ENCODE peak calls at places on chromosome 4, in six cellular contexts. One of them, this sample, is unnamed. For H3K4me1, the result is how much of the 10 kb centered on the place peaks cover.

GRCh38 chr4:138832563-138832962 is 183.0 kb upstream of the NOCT start:
- DNase-seq in uterus: no peak
- DNase-seq in A549: no peak
- DNase-seq in Peyer's patch: no peak
- DNase-seq in tibial nerve: no peak
- DNase-seq in transverse colon: no peak
- DNase-seq in this sample: no peak

GRCh38 chr4:80043534-80043933 is 29.5 kb downstream of the ANTXR2 start:
- DNase-seq in uterus: no peak
- DNase-seq in A549: no peak
- DNase-seq in Peyer's patch: no peak
- DNase-seq in tibial nerve: no peak
- DNase-seq in transverse colon: no peak
- DNase-seq in this sample: peak

GRCh38 chr4:171130126-171130801 is 682.9 kb upstream of the GALNTL6 start:
- DNase-seq in uterus: no peak
- DNase-seq in A549: no peak
- DNase-seq in Peyer's patch: no peak
- DNase-seq in tibial nerve: no peak
- DNase-seq in transverse colon: no peak
- DNase-seq in this sample: no peak

GRCh38 chr4:174418640-174419039 is 103.6 kb downstream of the HPGD start:
- DNase-seq in uterus: no peak
- DNase-seq in A549: no peak
- DNase-seq in Peyer's patch: no peak
- DNase-seq in tibial nerve: no peak
- DNase-seq in transverse colon: no peak
- DNase-seq in this sample: no peak

GRCh38 chr4:109947457-109947856 is 34.8 kb downstream of the EGF start:
- DNase-seq in uterus: no peak
- DNase-seq in A549: peak
- DNase-seq in Peyer's patch: no peak
- DNase-seq in tibial nerve: no peak
- DNase-seq in transverse colon: no peak
- DNase-seq in this sample: no peak

GRCh38 chr4:121155893-121156292 is 8.2 kb downstream of the TNIP3 start:
- DNase-seq in uterus: no peak
- DNase-seq in A549: peak
- DNase-seq in Peyer's patch: no peak
- DNase-seq in tibial nerve: no peak
- DNase-seq in transverse colon: no peak
- DNase-seq in this sample: no peak

GRCh38 chr4:157574606-157575005 is 354.1 kb downstream of the GRIA2 start:
- DNase-seq in uterus: no peak
- DNase-seq in A549: no peak
- DNase-seq in Peyer's patch: no peak
- DNase-seq in tibial nerve: no peak
- DNase-seq in transverse colon: no peak
- DNase-seq in this sample: no peak

GRCh38 chr4:130233377-130234047 is 1137.6 kb downstream of the C4orf33 start:
- DNase-seq in uterus: no peak
- DNase-seq in A549: no peak
- DNase-seq in Peyer's patch: no peak
- DNase-seq in tibial nerve: no peak
- DNase-seq in transverse colon: no peak
- DNase-seq in this sample: no peak

GRCh38 chr4:73740353-73740778 is at the start of gene CXCL8:
- DNase-seq in uterus: no peak
- DNase-seq in A549: peak
- DNase-seq in Peyer's patch: no peak
- DNase-seq in tibial nerve: peak
- DNase-seq in transverse colon: peak
- DNase-seq in this sample: peak

GRCh38 chr4:1608196-1608820 is 75.8 kb downstream of the FAM53A start:
- DNase-seq in uterus: no peak
- DNase-seq in A549: no peak
- DNase-seq in Peyer's patch: no peak
- DNase-seq in tibial nerve: no peak
- DNase-seq in transverse colon: no peak
- DNase-seq in this sample: no peak

GRCh38 chr4:106062452-106062875 is 167.2 kb downstream of the NPNT start:
- DNase-seq in uterus: no peak
- DNase-seq in A549: peak
- DNase-seq in Peyer's patch: no peak
- DNase-seq in tibial nerve: no peak
- DNase-seq in transverse colon: no peak
- DNase-seq in this sample: no peak

GRCh38 chr4:74658114-74658513 is 136.2 kb downstream of the BTC start:
- DNase-seq in uterus: no peak
- DNase-seq in A549: no peak
- DNase-seq in Peyer's patch: no peak
- DNase-seq in tibial nerve: no peak
- DNase-seq in transverse colon: no peak
- DNase-seq in this sample: no peak

GRCh38 chr4:68872442-68873217 is 56.8 kb downstream of the UGT2B10 start:
- DNase-seq in uterus: no peak
- DNase-seq in A549: no peak
- DNase-seq in Peyer's patch: no peak
- DNase-seq in tibial nerve: no peak
- DNase-seq in transverse colon: no peak
- DNase-seq in this sample: no peak

GRCh38 chr4:92658318-92658717 is 354.6 kb downstream of the GRID2 start:
- DNase-seq in uterus: no peak
- DNase-seq in A549: no peak
- DNase-seq in Peyer's patch: no peak
- DNase-seq in tibial nerve: no peak
- DNase-seq in transverse colon: no peak
- DNase-seq in this sample: no peak

GRCh38 chr4:29278580-29278979 is 1441.6 kb upstream of the PCDH7 start:
- DNase-seq in uterus: no peak
- DNase-seq in A549: no peak
- DNase-seq in Peyer's patch: no peak
- DNase-seq in tibial nerve: no peak
- DNase-seq in transverse colon: no peak
- DNase-seq in this sample: no peak

GRCh38 chr4:68864438-68865177 is 48.8 kb downstream of the UGT2B10 start:
- DNase-seq in uterus: no peak
- DNase-seq in A549: peak
- DNase-seq in Peyer's patch: peak
- DNase-seq in tibial nerve: no peak
- DNase-seq in transverse colon: peak
- DNase-seq in this sample: no peak

GRCh38 chr4:61204353-61204752 is 4.2 kb downstream of the ADGRL3 start:
- DNase-seq in uterus: no peak
- DNase-seq in A549: no peak
- DNase-seq in Peyer's patch: no peak
- DNase-seq in tibial nerve: no peak
- DNase-seq in transverse colon: no peak
- DNase-seq in this sample: no peak

GRCh38 chr4:127219247-127219646 is 413.5 kb upstream of the INTU start:
- DNase-seq in uterus: no peak
- DNase-seq in A549: no peak
- DNase-seq in Peyer's patch: no peak
- DNase-seq in tibial nerve: no peak
- DNase-seq in transverse colon: no peak
- DNase-seq in this sample: no peak

GRCh38 chr4:77045490-77045889 is 30.3 kb downstream of the CCNI start:
- DNase-seq in uterus: no peak
- DNase-seq in A549: peak
- DNase-seq in Peyer's patch: no peak
- DNase-seq in tibial nerve: no peak
- DNase-seq in transverse colon: no peak
- DNase-seq in this sample: no peak

GRCh38 chr4:1872918-1873269 is 1.7 kb downstream of the NSD2 start:
- DNase-seq in uterus: no peak
- DNase-seq in A549: no peak
- DNase-seq in Peyer's patch: no peak
- DNase-seq in tibial nerve: no peak
- DNase-seq in transverse colon: no peak
- DNase-seq in this sample: no peak

GRCh38 chr4:42718336-42718735 is 61.4 kb upstream of the ATP8A1 start:
- DNase-seq in uterus: no peak
- DNase-seq in A549: no peak
- DNase-seq in Peyer's patch: no peak
- DNase-seq in tibial nerve: no peak
- DNase-seq in transverse colon: no peak
- DNase-seq in this sample: no peak

GRCh38 chr4:42715807-42716482 is 59.0 kb upstream of the ATP8A1 start:
- DNase-seq in uterus: no peak
- DNase-seq in A549: no peak
- DNase-seq in Peyer's patch: no peak
- DNase-seq in tibial nerve: no peak
- DNase-seq in transverse colon: no peak
- DNase-seq in this sample: no peak

GRCh38 chr4:42720514-42720913 is 63.6 kb upstream of the ATP8A1 start:
- DNase-seq in uterus: no peak
- DNase-seq in A549: no peak
- DNase-seq in Peyer's patch: no peak
- DNase-seq in tibial nerve: no peak
- DNase-seq in transverse colon: no peak
- DNase-seq in this sample: no peak

GRCh38 chr4:42719257-42719656 is 62.4 kb upstream of the ATP8A1 start:
- DNase-seq in uterus: no peak
- DNase-seq in A549: no peak
- DNase-seq in Peyer's patch: no peak
- DNase-seq in tibial nerve: no peak
- DNase-seq in transverse colon: no peak
- DNase-seq in this sample: no peak

GRCh38 chr4:42716996-42717395 is 60.1 kb upstream of the ATP8A1 start:
- DNase-seq in uterus: no peak
- DNase-seq in A549: no peak
- DNase-seq in Peyer's patch: no peak
- DNase-seq in tibial nerve: no peak
- DNase-seq in transverse colon: no peak
- DNase-seq in this sample: no peak
- TF ChIP-seq POLR2A in uterus: no peak
- TF ChIP-seq POLR2A in A549: no peak
- TF ChIP-seq POLR2A in Peyer's patch: no peak
- TF ChIP-seq POLR2A in tibial nerve: no peak
- TF ChIP-seq POLR2A in transverse colon: no peak
- TF ChIP-seq POLR2A in this sample: no peak

GRCh38 chr4:54062392-54062791 is 2.0 kb downstream of the CHIC2 start:
- DNase-seq in uterus: no peak
- DNase-seq in A549: no peak
- DNase-seq in Peyer's patch: no peak
- DNase-seq in tibial nerve: no peak
- DNase-seq in transverse colon: no peak
- DNase-seq in this sample: no peak

GRCh38 chr4:54063224-54063623 is 1.2 kb downstream of the CHIC2 start:
- DNase-seq in uterus: no peak
- DNase-seq in A549: no peak
- DNase-seq in Peyer's patch: no peak
- DNase-seq in tibial nerve: no peak
- DNase-seq in transverse colon: no peak
- DNase-seq in this sample: peak

GRCh38 chr4:54065282-54066087 is 1.1 kb upstream of the CHIC2 start:
- DNase-seq in uterus: no peak
- DNase-seq in A549: no peak
- DNase-seq in Peyer's patch: no peak
- DNase-seq in tibial nerve: no peak
- DNase-seq in transverse colon: no peak
- DNase-seq in this sample: no peak

GRCh38 chr4:54064317-54065275 is at the start of gene CHIC2:
- DNase-seq in uterus: peak
- DNase-seq in A549: peak
- DNase-seq in Peyer's patch: peak
- DNase-seq in tibial nerve: peak
- DNase-seq in transverse colon: peak
- DNase-seq in this sample: peak

GRCh38 chr4:54063737-54064316 is 578 bp downstream of the CHIC2 start:
- DNase-seq in uterus: peak
- DNase-seq in A549: peak
- DNase-seq in Peyer's patch: peak
- DNase-seq in tibial nerve: no peak
- DNase-seq in transverse colon: peak
- DNase-seq in this sample: peak
- H3K4me1 ChIP-seq in uterus: under half
- H3K4me1 ChIP-seq in A549: under half
- H3K4me1 ChIP-seq in Peyer's patch: under half
- H3K4me1 ChIP-seq in tibial nerve: half or more
- H3K4me1 ChIP-seq in transverse colon: under half
- H3K4me1 ChIP-seq in this sample: half or more

DNA sequence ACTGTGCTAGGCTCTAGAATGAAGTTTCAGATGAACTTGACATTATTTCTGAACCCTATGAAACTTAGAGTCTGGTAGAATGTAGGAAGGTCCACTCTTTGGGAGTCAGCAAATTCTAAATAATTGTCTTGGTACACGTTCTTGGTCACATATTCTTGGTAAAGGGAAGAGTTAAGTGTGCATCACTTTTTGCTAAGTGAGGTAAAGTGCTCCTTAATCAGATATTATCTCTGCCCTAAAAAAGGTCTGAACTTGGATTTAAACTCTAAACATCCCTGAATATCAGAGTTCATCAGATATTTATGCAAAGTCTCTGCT is 7.2 kb downstream of the OCIAD2 start:
- DNase-seq in uterus: no peak
- DNase-seq in A549: no peak
- DNase-seq in Peyer's patch: no peak
- DNase-seq in tibial nerve: no peak
- DNase-seq in transverse colon: no peak
- DNase-seq in this sample: no peak
- TF ChIP-seq POLR2A in uterus: no peak
- TF ChIP-seq POLR2A in A549: no peak
- TF ChIP-seq POLR2A in Peyer's patch: no peak
- TF ChIP-seq POLR2A in tibial nerve: no peak
- TF ChIP-seq POLR2A in transverse colon: no peak
- TF ChIP-seq POLR2A in this sample: no peak

GRCh38 chr4:53680168-53680567 is 88.9 kb upstream of the LNX1 start:
- DNase-seq in uterus: no peak
- DNase-seq in A549: no peak
- DNase-seq in Peyer's patch: no peak
- DNase-seq in tibial nerve: no peak
- DNase-seq in transverse colon: no peak
- DNase-seq in this sample: no peak

GRCh38 chr4:53682908-53683307 is 91.6 kb upstream of the LNX1 start:
- DNase-seq in uterus: no peak
- DNase-seq in A549: no peak
- DNase-seq in Peyer's patch: no peak
- DNase-seq in tibial nerve: no peak
- DNase-seq in transverse colon: no peak
- DNase-seq in this sample: no peak

GRCh38 chr4:53680588-53680987 is 89.3 kb upstream of the LNX1 start:
- DNase-seq in uterus: no peak
- DNase-seq in A549: no peak
- DNase-seq in Peyer's patch: no peak
- DNase-seq in tibial nerve: no peak
- DNase-seq in transverse colon: no peak
- DNase-seq in this sample: no peak

GRCh38 chr4:53684448-53684847 is 93.2 kb upstream of the LNX1 start:
- DNase-seq in uterus: no peak
- DNase-seq in A549: no peak
- DNase-seq in Peyer's patch: no peak
- DNase-seq in tibial nerve: no peak
- DNase-seq in transverse colon: no peak
- DNase-seq in this sample: no peak

DNA sequence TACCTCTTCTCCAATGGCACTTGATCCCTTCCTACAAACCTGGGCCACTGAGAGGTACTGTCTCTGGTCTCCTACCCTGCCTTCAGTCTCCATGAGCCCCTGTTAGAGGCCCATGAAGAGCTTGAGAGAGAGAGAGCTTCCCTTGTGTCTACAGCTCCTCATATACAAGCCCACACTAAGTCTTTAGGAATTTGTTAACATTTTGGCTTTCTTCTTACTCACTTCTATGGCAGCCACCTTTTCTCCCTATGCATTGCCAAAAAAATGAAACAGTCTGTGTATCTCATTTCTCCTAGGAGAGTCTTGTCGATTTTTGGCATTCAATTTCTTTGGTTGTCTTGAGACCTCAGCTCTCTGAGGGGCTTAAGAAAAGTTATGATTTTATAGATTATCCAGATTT is 90.9 kb upstream of the LNX1 start:
- DNase-seq in uterus: no peak
- DNase-seq in A549: no peak
- DNase-seq in Peyer's patch: no peak
- DNase-seq in tibial nerve: no peak
- DNase-seq in transverse colon: no peak
- DNase-seq in this sample: no peak
- H3K4me1 ChIP-seq in uterus: under half
- H3K4me1 ChIP-seq in A549: under half
- H3K4me1 ChIP-seq in Peyer's patch: under half
- H3K4me1 ChIP-seq in tibial nerve: under half
- H3K4me1 ChIP-seq in transverse colon: under half
- H3K4me1 ChIP-seq in this sample: under half